ENCODE peak calls at places on chromosomes 1 and 21, in four cellular contexts. U, C, K and M are unnamed samples.

GRCh38 chr21:44706026-44706705 is 5.2 kb downstream of the TSPEAR start:
- DNase-seq in U (no peak), C (no peak), K (no peak), M (no peak)

GRCh38 chr1:55129194-55129728 is 85.9 kb downstream of the USP24 start:
- DNase-seq in U (no peak), C (no peak), K (no peak), M (no peak)

GRCh38 chr1:86704972-86705632 is 726 bp downstream of the SH3GLB1 start:
- DNase-seq in U (peak; percentile 9), C (peak; percentile 60), K (no peak), M (peak; percentile 19)

GRCh38 chr1:115873184-115873583 is 32.3 kb upstream of the NHLH2 start:
- DNase-seq in U (no peak), C (no peak), K (no peak), M (no peak)

GRCh38 chr21:45309069-45309521 is 21.4 kb upstream of the POFUT2 start:
- DNase-seq in U (peak; percentile 69), C (peak; percentile 82), K (no peak), M (peak; percentile 55)

GRCh38 chr1:184021666-184022198 is 15.8 kb downstream of the COLGALT2 start:
- DNase-seq in U (no peak), C (no peak), K (no peak), M (no peak)

GRCh38 chr1:19009882-19010321 is 53.4 kb upstream of the IFFO2 start:
- DNase-seq in U (peak; percentile 91), C (no peak), K (no peak), M (peak; percentile 79)

GRCh38 chr1:51526248-51526647 is 7.2 kb upstream of the EPS15 start:
- DNase-seq in U (no peak), C (no peak), K (no peak), M (no peak)

GRCh38 chr21:19557046-19557445 is 1153.5 kb upstream of the TMPRSS15 start:
- DNase-seq in U (no peak), C (no peak), K (no peak), M (no peak)

GRCh38 chr1:20063861-20064292 is 6.1 kb upstream of the PLA2G5 start:
- DNase-seq in U (peak; percentile 27), C (no peak), K (no peak), M (no peak)

GRCh38 chr1:162916407-162916806 is 55.4 kb upstream of the CCDC190 start:
- DNase-seq in U (no peak), C (no peak), K (no peak), M (no peak)

GRCh38 chr1:903721-904270 is 19.9 kb upstream of the SAMD11 start:
- DNase-seq in U (no peak), C (no peak), K (no peak), M (no peak)

GRCh38 chr1:160837558-160838205 is 25.0 kb downstream of the CD244 start:
- DNase-seq in U (no peak), C (no peak), K (peak; percentile 78), M (no peak)

GRCh38 chr1:30409476-30410152 is 313.8 kb downstream of the MATN1 start:
- DNase-seq in U (no peak), C (no peak), K (no peak), M (no peak)

GRCh38 chr1:225946803-225947202 is 5.8 kb upstream of the LEFTY2 start:
- DNase-seq in U (no peak), C (no peak), K (no peak), M (no peak)

GRCh38 chr1:183685112-183685713 is 32.1 kb upstream of the APOBEC4 start:
- DNase-seq in U (peak; percentile 55), C (peak; percentile 81), K (peak; percentile 11), M (peak; percentile 61)

GRCh38 chr1:205791568-205792180 is 16.4 kb upstream of the RAB29 start:
- DNase-seq in U (peak; percentile 48), C (peak; percentile 73), K (no peak), M (peak; percentile 49)

GRCh38 chr1:71667224-71667623 is 586.4 kb upstream of the ZRANB2 start:
- DNase-seq in U (no peak), C (no peak), K (no peak), M (no peak)

GRCh38 chr1:47439151-47440051 is 1.6 kb downstream of the FOXD2 start:
- DNase-seq in U (no peak), C (no peak), K (no peak), M (no peak)

DNA sequence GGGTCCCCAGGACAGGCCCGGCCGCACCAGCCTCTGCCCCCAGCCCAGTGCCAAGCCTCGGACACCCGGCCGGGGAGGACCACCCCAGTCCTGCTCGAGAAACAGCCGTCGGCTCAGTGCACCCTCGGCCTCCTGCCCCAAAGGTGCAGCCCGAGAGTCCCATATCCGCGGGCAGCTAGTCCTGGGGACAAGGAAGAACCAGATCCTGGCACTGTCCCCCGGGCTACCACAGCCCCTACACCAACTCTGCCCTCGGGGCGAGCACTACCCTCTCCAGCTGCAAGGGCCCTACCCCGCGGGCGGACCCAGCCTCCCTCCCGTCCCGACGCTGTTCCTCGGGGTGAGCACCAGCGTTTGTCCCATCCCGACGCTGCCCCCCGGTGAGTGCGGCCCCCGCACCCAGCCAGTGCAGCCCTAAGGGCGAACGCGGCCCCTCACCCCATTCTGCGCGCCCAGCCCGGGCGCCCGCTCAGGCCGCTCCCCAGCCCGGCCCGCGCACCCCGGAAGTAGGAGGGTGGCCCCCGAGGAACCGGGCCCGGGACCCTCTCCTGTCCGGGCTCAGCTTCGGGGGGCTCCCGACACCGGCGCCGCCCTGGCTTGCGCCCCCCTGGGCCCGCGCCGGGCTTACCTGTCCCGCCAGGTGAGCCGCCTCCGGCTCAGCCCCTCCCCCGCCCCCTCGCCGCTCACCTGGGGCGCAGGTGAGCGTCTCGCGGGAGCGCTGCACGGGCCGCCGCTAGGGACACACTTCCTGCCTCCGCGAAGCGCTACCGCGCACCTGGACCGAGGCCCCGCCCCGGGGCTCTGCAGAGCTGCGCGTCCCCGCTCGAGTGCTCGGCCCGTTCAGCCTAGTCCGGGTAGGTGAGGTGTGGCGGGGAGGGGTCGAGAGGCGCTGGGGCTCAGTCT is at the start of gene KDF1:
- DNase-seq in U (no peak), C (peak; percentile 87), K (no peak), M (no peak)
- H3K4me3 ChIP-seq in U (peak within 1 kb of the TSS; percentile 88), C (peak within 1 kb of the TSS; percentile 63), K (peak within 1 kb of the TSS; percentile 50), M (peak within 1 kb of the TSS; percentile 32)

GRCh38 chr1:3864884-3865283 is 7.6 kb downstream of the DFFB start:
- DNase-seq in U (no peak), C (no peak), K (peak; percentile 5), M (no peak)
- TF ChIP-seq POLR2AphosphoS2 in U (no peak), C (no peak), K (no peak), M (no peak)

DNA sequence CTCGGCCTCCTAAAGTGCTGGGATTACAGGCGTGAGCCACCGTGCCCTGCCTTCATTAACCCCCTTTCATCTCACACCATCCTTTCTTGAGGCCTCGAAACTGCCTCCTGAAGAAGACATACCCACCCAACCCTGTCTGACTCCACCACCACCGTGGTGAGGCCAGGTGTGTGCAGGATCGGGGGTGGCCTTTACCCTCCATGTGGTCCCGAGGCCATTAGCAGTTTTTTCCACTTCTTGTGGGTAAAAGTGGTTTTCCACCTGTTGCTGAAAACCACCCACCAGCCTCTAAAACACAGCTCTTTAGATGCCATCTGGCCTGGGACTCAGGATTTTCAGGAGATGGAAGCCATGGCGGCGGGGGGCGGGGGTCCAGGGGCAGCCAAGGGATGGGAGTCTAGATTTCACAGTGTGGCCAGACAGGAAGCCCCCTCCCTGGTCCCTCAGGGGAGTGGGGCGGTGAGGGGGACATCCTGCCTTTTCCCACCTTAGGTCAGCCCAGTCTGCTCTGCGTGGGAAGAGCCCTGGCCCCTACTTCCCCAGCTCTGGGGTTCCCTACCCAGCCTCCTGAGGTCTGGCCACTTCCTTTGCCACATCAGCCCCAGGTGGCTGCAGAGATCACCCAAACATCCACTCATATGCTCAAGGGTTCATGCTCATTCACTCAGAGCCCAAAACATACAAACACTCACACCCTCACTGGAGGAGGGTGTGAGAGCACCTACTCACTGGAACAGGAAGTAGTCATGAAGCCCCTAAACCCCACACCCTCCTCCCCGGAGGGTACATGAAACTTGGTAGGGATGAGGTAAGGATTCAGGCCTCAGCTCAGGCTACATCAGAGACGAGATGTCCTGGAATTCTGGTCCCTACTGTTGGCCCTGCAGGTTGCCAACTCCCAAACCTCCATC is 2.3 kb downstream of the FGR start:
- DNase-seq in U (no peak), C (no peak), K (peak; percentile 94), M (no peak)
- H3K4me3 ChIP-seq in U (no peak overlapping the region), C (no peak overlapping the region), K (peak overlapping the region; percentile 66), M (no peak overlapping the region)

GRCh38 chr1:207060596-207060995 is 7.5 kb downstream of the PFKFB2 start:
- DNase-seq in U (no peak), C (no peak), K (no peak), M (no peak)

GRCh38 chr1:207056673-207057072 is 3.6 kb downstream of the PFKFB2 start:
- DNase-seq in U (no peak), C (no peak), K (no peak), M (no peak)

GRCh38 chr1:207058252-207058651 is 5.2 kb downstream of the PFKFB2 start:
- DNase-seq in U (no peak), C (no peak), K (no peak), M (no peak)

GRCh38 chr1:207059881-207060280 is 6.8 kb downstream of the PFKFB2 start:
- DNase-seq in U (no peak), C (no peak), K (no peak), M (no peak)

GRCh38 chr1:207058878-207059867 is 6.1 kb downstream of the PFKFB2 start:
- DNase-seq in U (no peak), C (peak; percentile 51), K (no peak), M (no peak)
- TF ChIP-seq POLR2AphosphoS2 in U (no peak), C (no peak), K (no peak), M (no peak)

DNA sequence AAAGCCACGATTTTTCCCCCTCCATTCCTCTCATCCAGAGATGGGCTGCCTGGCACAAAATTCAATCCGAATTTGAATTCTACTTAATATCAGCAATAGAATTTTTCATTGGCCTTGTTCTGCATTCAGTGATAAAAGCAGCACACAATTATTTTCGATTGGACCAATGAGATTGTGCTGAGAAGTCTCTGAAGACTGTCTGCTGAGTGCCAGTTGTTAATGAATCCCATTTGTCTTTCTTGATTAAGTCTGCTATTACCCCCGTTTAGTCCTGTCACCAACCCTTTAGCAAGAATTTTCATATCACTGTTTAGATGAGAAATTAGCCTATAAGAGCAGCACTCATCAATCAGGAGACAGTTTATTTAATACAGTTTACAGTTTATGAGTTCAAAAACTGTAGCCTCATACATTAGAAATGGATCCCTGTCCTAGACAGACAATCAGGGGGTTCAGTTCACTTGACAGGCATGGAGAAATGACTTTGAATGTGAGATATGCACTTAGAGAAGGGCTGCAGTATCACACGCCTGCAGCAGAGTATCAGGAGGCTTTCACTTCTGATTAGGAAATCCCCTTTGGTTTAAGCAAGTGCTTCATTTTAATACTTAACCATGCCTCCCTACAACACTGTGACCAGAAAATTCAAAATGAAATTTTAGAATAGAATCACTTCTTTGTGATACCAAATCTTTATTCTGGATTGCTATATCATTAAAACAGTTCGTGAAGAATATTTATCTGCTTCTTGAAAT is 304.7 kb upstream of the PTBP2 start:
- DNase-seq in U (no peak), C (no peak), K (peak; percentile 13), M (no peak)
- H3K4me3 ChIP-seq in U (no peak overlapping the region), C (no peak overlapping the region), K (no peak overlapping the region), M (no peak overlapping the region)